ENCODE peak calls at places on chromosomes 13 and 19, in four cellular contexts. T, S, V and W are unnamed samples. For H3K36me3, the result is how much of the 10 kb centered on the place peaks cover.

GRCh38 chr13:46211116-46211515 is 612 bp upstream of the LRRC63 start:
- DNase-seq in T (no peak), V (no peak), S (no peak), W (peak)

GRCh38 chr13:48580185-48580803 is 47.4 kb upstream of the RCBTB2 start:
- DNase-seq in S (peak), V (peak), T (peak), W (peak)

GRCh38 chr19:39913682-39914333 is 20.6 kb downstream of the FCGBP start:
- DNase-seq in V (no peak), S (no peak), T (no peak), W (no peak)

GRCh38 chr13:35107535-35107934 is 165.5 kb downstream of the NBEA start:
- DNase-seq in V (no peak), T (no peak), S (no peak), W (no peak)

GRCh38 chr13:23460309-23460708 is 26.8 kb upstream of the SACS start:
- DNase-seq in S (no peak), T (no peak), V (no peak), W (no peak)

GRCh38 chr13:35549481-35549880 is 73.0 kb upstream of the MAB21L1 start:
- DNase-seq in V (peak), S (peak), T (peak), W (no peak)

GRCh38 chr13:44397766-44398223 is 24.2 kb downstream of the SERP2 start:
- DNase-seq in T (peak), V (no peak), S (no peak), W (no peak)

GRCh38 chr13:100269837-100270236 is 180.9 kb downstream of the PCCA start:
- DNase-seq in S (peak), V (peak), T (peak), W (no peak)

GRCh38 chr19:377801-378581 is 31.0 kb downstream of the C2CD4C start:
- DNase-seq in S (peak), V (no peak), T (no peak), W (no peak)

GRCh38 chr13:19862511-19863313 is 737 bp downstream of the ZMYM5 start:
- DNase-seq in S (peak), V (peak), T (peak), W (peak)

GRCh38 chr13:36725936-36726335 is 52.1 kb downstream of the SERTM1 start:
- DNase-seq in T (no peak), S (no peak), V (no peak), W (no peak)

GRCh38 chr19:48290923-48291700 is 21.2 kb downstream of the ZNF114 start:
- DNase-seq in S (peak), V (peak), T (peak), W (peak)

GRCh38 chr19:35105411-35106290 is 10.0 kb upstream of the FXYD3 start:
- DNase-seq in S (no peak), V (no peak), T (no peak), W (no peak)

GRCh38 chr19:5684694-5685430 is 4.0 kb downstream of the HSD11B1L start:
- DNase-seq in T (no peak), S (no peak), V (no peak), W (no peak)

GRCh38 chr13:45396548-45397095 is 21.6 kb downstream of the SLC25A30 start:
- DNase-seq in S (no peak), V (no peak), T (peak), W (no peak)

GRCh38 chr13:32036131-32036695 is 4.6 kb downstream of the FRY start:
- DNase-seq in S (no peak), T (no peak), V (no peak), W (no peak)

GRCh38 chr19:33052352-33052972 is 12.2 kb downstream of the RHPN2 start:
- DNase-seq in S (peak), T (peak), V (peak), W (no peak)

GRCh38 chr19:4555657-4556561 is 3.6 kb downstream of the SEMA6B start:
- DNase-seq in V (no peak), T (no peak), S (no peak), W (peak)

GRCh38 chr19:50258918-50259372 is 55.5 kb downstream of the MYH14 start:
- DNase-seq in V (no peak), S (no peak), T (no peak), W (peak)

GRCh38 chr13:44364601-44365000 is 9.0 kb upstream of the SERP2 start:
- DNase-seq in S (peak), T (peak), V (peak), W (no peak)

GRCh38 chr13:33274264-33274663 is 11.3 kb downstream of the STARD13 start:
- DNase-seq in S (no peak), T (no peak), V (no peak), W (no peak)

GRCh38 chr19:5711025-5711424 is 8.9 kb downstream of the LONP1 start:
- DNase-seq in V (no peak), T (no peak), S (no peak), W (no peak)

GRCh38 chr13:38334845-38335244 is 14.8 kb upstream of the UFM1 start:
- DNase-seq in S (no peak), T (no peak), V (no peak), W (no peak)

GRCh38 chr19:1275976-1276619 is 768 bp downstream of the FAM174C start:
- DNase-seq in S (no peak), T (no peak), V (no peak), W (no peak)

GRCh38 chr19:58346961-58347929 is 6.0 kb downstream of the A1BG start:
- DNase-seq in T (peak), S (peak), V (peak), W (peak)

GRCh38 chr19:6071103-6071485 is 39.2 kb downstream of the RFX2 start:
- DNase-seq in V (peak), S (no peak), T (peak), W (no peak)

GRCh38 chr19:45999653-46000121 is 4.4 kb downstream of the CCDC61 start:
- DNase-seq in V (peak), T (peak), S (no peak), W (peak)

GRCh38 chr13:114096811-114097503 is 35.5 kb downstream of the RASA3 start:
- DNase-seq in S (no peak), T (no peak), V (no peak), W (no peak)

GRCh38 chr19:35484637-35485036 is 5.6 kb downstream of the KRTDAP start:
- DNase-seq in V (no peak), T (no peak), S (no peak), W (no peak)

GRCh38 chr13:48733739-48734329 is 80.1 kb downstream of the CYSLTR2 start:
- DNase-seq in T (no peak), S (no peak), V (no peak), W (no peak)

GRCh38 chr19:38642176-38642575 is 5.3 kb upstream of the ACTN4 start:
- DNase-seq in T (no peak), S (no peak), V (no peak), W (no peak)

GRCh38 chr13:24693862-24694471 is 13.8 kb downstream of the ATP12A start:
- DNase-seq in V (peak), T (peak), S (peak), W (peak)

GRCh38 chr13:100235311-100235901 is 146.5 kb downstream of the PCCA start:
- DNase-seq in T (peak), V (peak), S (peak), W (peak)

GRCh38 chr13:44474122-44474910 is 100.7 kb downstream of the SERP2 start:
- DNase-seq in T (peak), S (no peak), V (peak), W (peak)

GRCh38 chr13:26502826-26503225 is 54.7 kb upstream of the WASF3 start:
- DNase-seq in V (peak), S (peak), T (peak), W (peak)

GRCh38 chr13:112943309-112944125 is 25.5 kb upstream of the MCF2L start:
- DNase-seq in T (peak), S (peak), V (peak), W (peak)

GRCh38 chr13:103568314-103568713 is 502.1 kb upstream of the SLC10A2 start:
- DNase-seq in S (no peak), V (no peak), T (no peak), W (no peak)

GRCh38 chr19:39937792-39938191 is 3.4 kb upstream of the FCGBP start:
- DNase-seq in V (no peak), T (no peak), S (no peak), W (no peak)

GRCh38 chr13:79282976-79283375 is 123.1 kb downstream of the RBM26 start:
- DNase-seq in T (no peak), V (peak), S (peak), W (no peak)

GRCh38 chr13:51717786-51718398 is 86.1 kb downstream of the DHRS12 start:
- DNase-seq in S (no peak), T (peak), V (no peak), W (no peak)

GRCh38 chr13:30466841-30467252 is 1.1 kb upstream of the HMGB1 start:
- DNase-seq in V (no peak), S (no peak), T (peak), W (no peak)
- H3K27ac ChIP-seq in V (peak), S (peak), T (no peak), W (peak)

GRCh38 chr13:98543380-98544104 is 33.4 kb downstream of the STK24 start:
- DNase-seq in T (no peak), S (no peak), V (no peak), W (no peak)

GRCh38 chr13:98541211-98541610 is 35.7 kb downstream of the STK24 start:
- DNase-seq in T (no peak), V (no peak), S (no peak), W (no peak)

GRCh38 chr13:98542568-98543379 is 34.1 kb downstream of the STK24 start:
- DNase-seq in T (no peak), S (no peak), V (no peak), W (no peak)

GRCh38 chr13:98540476-98540875 is 36.4 kb downstream of the STK24 start:
- DNase-seq in S (no peak), V (no peak), T (no peak), W (no peak)

DNA sequence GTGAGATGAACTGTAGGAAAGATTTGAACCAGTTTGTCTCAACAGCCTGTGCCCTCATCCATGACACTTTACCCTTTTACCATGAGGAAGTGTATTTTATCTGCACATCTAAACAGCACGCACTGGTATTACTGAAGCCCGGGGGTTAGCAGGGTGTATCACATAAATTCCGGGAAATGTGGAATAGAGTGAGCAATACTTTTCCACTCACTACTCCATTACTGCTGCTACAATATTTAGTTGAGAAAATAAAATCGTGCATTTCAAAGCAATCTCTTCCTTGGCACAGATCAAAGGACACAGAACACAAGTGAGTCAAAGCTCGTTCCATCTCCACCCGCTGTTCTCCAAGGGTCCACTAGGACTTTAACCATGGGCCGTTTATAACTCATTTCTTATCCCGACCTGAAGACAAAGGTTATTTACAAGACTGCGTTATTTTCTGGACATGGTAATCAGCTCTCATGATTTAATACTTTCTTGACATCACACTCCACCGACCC is 35.2 kb downstream of the STK24 start:
- DNase-seq in T (no peak), S (no peak), V (no peak), W (no peak)
- H3K4me2 ChIP-seq in T (no peak), S (no peak), V (no peak), W (peak)

GRCh38 chr19:55225415-55225958 is 3.1 kb downstream of the TMEM86B start:
- DNase-seq in V (no peak), T (no peak), S (no peak), W (no peak)
- H3K36me3 ChIP-seq in V (under half), T (under half), S (under half), W (under half)

GRCh38 chr19:16180611-16181010 is 4.6 kb upstream of the FAM32A start:
- DNase-seq in T (peak), S (peak), V (peak), W (peak)

GRCh38 chr19:16185925-16186234 is 670 bp downstream of the FAM32A start:
- DNase-seq in V (no peak), S (no peak), T (no peak), W (no peak)

GRCh38 chr19:16188521-16188920 is 3.3 kb downstream of the FAM32A start:
- DNase-seq in T (no peak), V (no peak), S (no peak), W (no peak)

GRCh38 chr19:16185123-16185924 is at the start of gene FAM32A:
- DNase-seq in V (peak), S (peak), T (peak), W (peak)

GRCh38 chr19:16184665-16185122 is 516 bp upstream of the FAM32A start:
- DNase-seq in V (no peak), S (no peak), T (no peak), W (no peak)
- H3K27ac ChIP-seq in V (peak), S (no peak), T (peak), W (no peak)